ENCODE peak calls at places on chromosome 14, in nine cellular contexts. B is HFFc6; W is mesendoderm; S is AG09319; P is HEK293T; O is brain microvascular endothelial cell; J is left ventricle myocardium inferior; Z is stimulated activated CD4-positive, alpha-beta T cell treated with anti-CD3 and anti-CD28 coated beads, Interleukin-2, amount 100 ng/mL, for 4 hours; T is body of pancreas. V is an unnamed sample.

GRCh38 chr14:38209572-38210159 is 2.0 kb downstream of the SSTR1 start:
- DNase-seq in B (peak), W (no peak), S (no peak), P (no peak), O (no peak), J (no peak), Z (no peak), T (peak), V (no peak)

GRCh38 chr14:71403673-71404072 is 496.4 kb downstream of the PCNX1 start:
- DNase-seq in B (peak), W (peak), S (no peak), P (peak), O (peak), J (no peak), Z (peak), T (no peak), V (no peak)

GRCh38 chr14:75340921-75341320 is 62.3 kb downstream of the FOS start:
- DNase-seq in B (no peak), W (no peak), S (no peak), P (no peak), O (no peak), J (peak), Z (no peak), T (peak), V (no peak)

GRCh38 chr14:99627510-99628381 is 17.2 kb upstream of the HHIPL1 start:
- DNase-seq in B (no peak), W (no peak), S (no peak), P (no peak), O (no peak), J (no peak), Z (no peak), T (no peak), V (no peak)

GRCh38 chr14:36773558-36773957 is 111.9 kb downstream of the PAX9 start:
- DNase-seq in B (peak), W (peak), S (no peak), P (no peak), O (peak), J (no peak), Z (no peak), T (no peak), V (no peak)

GRCh38 chr14:101077511-101078074 is 174.1 kb upstream of the RTL1 start:
- DNase-seq in B (no peak), W (peak), S (no peak), P (no peak), O (peak), J (no peak), Z (no peak), T (no peak), V (no peak)

GRCh38 chr14:97177016-97177415 is 379.8 kb downstream of the VRK1 start:
- DNase-seq in B (no peak), W (peak), S (no peak), P (peak), O (no peak), J (no peak), Z (peak), T (no peak), V (no peak)

GRCh38 chr14:23589606-23590005 is 11.0 kb upstream of the JPH4 start:
- DNase-seq in B (no peak), W (no peak), S (no peak), P (no peak), O (no peak), J (no peak), Z (no peak), T (no peak), V (no peak)

GRCh38 chr14:22472935-22473854 is 115.8 kb downstream of the DAD1 start:
- DNase-seq in B (no peak), W (peak), S (no peak), P (peak), O (peak), J (no peak), Z (no peak), T (peak), V (no peak)

GRCh38 chr14:51432302-51432948 is 192.4 kb downstream of the TMX1 start:
- DNase-seq in B (no peak), W (no peak), S (no peak), P (no peak), O (no peak), J (no peak), Z (no peak), T (no peak), V (no peak)

GRCh38 chr14:91350813-91351507 is 66.7 kb downstream of the CCDC88C start:
- DNase-seq in B (no peak), W (no peak), S (no peak), P (no peak), O (peak), J (no peak), Z (peak), T (no peak), V (no peak)

GRCh38 chr14:61575126-61575525 is 120.2 kb upstream of the HIF1A start:
- DNase-seq in B (no peak), W (no peak), S (no peak), P (no peak), O (no peak), J (no peak), Z (no peak), T (no peak), V (no peak)

GRCh38 chr14:70181276-70181675 is 7.5 kb downstream of the SLC8A3 start:
- DNase-seq in B (no peak), W (no peak), S (no peak), P (no peak), O (no peak), J (no peak), Z (no peak), T (no peak), V (no peak)

GRCh38 chr14:75514673-75515630 is 7.3 kb upstream of the BATF start:
- DNase-seq in B (no peak), W (peak), S (no peak), P (no peak), O (no peak), J (peak), Z (no peak), T (no peak), V (no peak)

GRCh38 chr14:61593330-61593729 is 102.0 kb upstream of the HIF1A start:
- DNase-seq in B (no peak), W (no peak), S (no peak), P (no peak), O (no peak), J (no peak), Z (no peak), T (no peak), V (no peak)

GRCh38 chr14:55512421-55512820 is 67.6 kb upstream of the KTN1 start:
- DNase-seq in B (peak), W (no peak), S (no peak), P (no peak), O (no peak), J (no peak), Z (no peak), T (no peak), V (no peak)

GRCh38 chr14:102857444-102857843 is 65.0 kb upstream of the AMN start:
- DNase-seq in B (no peak), W (no peak), S (no peak), P (no peak), O (no peak), J (no peak), Z (no peak), T (no peak), V (no peak)

GRCh38 chr14:70148911-70149675 is 39.7 kb downstream of the SLC8A3 start:
- DNase-seq in B (no peak), W (no peak), S (no peak), P (no peak), O (no peak), J (no peak), Z (no peak), T (no peak), V (no peak)

GRCh38 chr14:80956105-80956504 is 684 bp downstream of the TSHR start:
- DNase-seq in B (no peak), W (no peak), S (no peak), P (no peak), O (no peak), J (no peak), Z (no peak), T (no peak), V (no peak)

V was measured in pulmonary artery endothelial cell.